ENCODE peak calls at places on chromosome 14, in six cellular contexts. One of them, this sample, is unnamed.

GRCh38 chr14:106605548-106606448 is 1079.4 kb downstream of the TMEM121 start:
- DNase-seq in fibroblast of lung: no peak
- DNase-seq in kidney: no peak
- DNase-seq in cardiac muscle cell: no peak
- DNase-seq in breast epithelium: no peak
- DNase-seq in body of pancreas: peak
- DNase-seq in this sample: no peak

GRCh38 chr14:77059276-77059934 is 30.9 kb upstream of the IRF2BPL start:
- DNase-seq in fibroblast of lung: peak
- DNase-seq in kidney: peak
- DNase-seq in cardiac muscle cell: peak
- DNase-seq in breast epithelium: no peak
- DNase-seq in body of pancreas: peak
- DNase-seq in this sample: peak

GRCh38 chr14:49982522-49982951 is 89.7 kb downstream of the ARF6 start:
- DNase-seq in fibroblast of lung: peak
- DNase-seq in kidney: no peak
- DNase-seq in cardiac muscle cell: peak
- DNase-seq in breast epithelium: no peak
- DNase-seq in body of pancreas: no peak
- DNase-seq in this sample: peak

GRCh38 chr14:80269338-80269935 is 58.1 kb upstream of the DIO2 start:
- DNase-seq in fibroblast of lung: peak
- DNase-seq in kidney: no peak
- DNase-seq in cardiac muscle cell: peak
- DNase-seq in breast epithelium: no peak
- DNase-seq in body of pancreas: no peak
- DNase-seq in this sample: peak

GRCh38 chr14:101810897-101811620 is 49.5 kb downstream of the PPP2R5C start:
- DNase-seq in fibroblast of lung: peak
- DNase-seq in kidney: no peak
- DNase-seq in cardiac muscle cell: no peak
- DNase-seq in breast epithelium: no peak
- DNase-seq in body of pancreas: no peak
- DNase-seq in this sample: no peak

GRCh38 chr14:96192975-96193805 is 11.4 kb upstream of the BDKRB2 start:
- DNase-seq in fibroblast of lung: peak
- DNase-seq in kidney: peak
- DNase-seq in cardiac muscle cell: no peak
- DNase-seq in breast epithelium: no peak
- DNase-seq in body of pancreas: peak
- DNase-seq in this sample: no peak

GRCh38 chr14:89091781-89092180 is 267.3 kb downstream of the TTC8 start:
- DNase-seq in fibroblast of lung: no peak
- DNase-seq in kidney: no peak
- DNase-seq in cardiac muscle cell: no peak
- DNase-seq in breast epithelium: no peak
- DNase-seq in body of pancreas: no peak
- DNase-seq in this sample: no peak

GRCh38 chr14:22213110-22213509 is 375.9 kb downstream of the DAD1 start:
- DNase-seq in fibroblast of lung: no peak
- DNase-seq in kidney: no peak
- DNase-seq in cardiac muscle cell: peak
- DNase-seq in breast epithelium: no peak
- DNase-seq in body of pancreas: no peak
- DNase-seq in this sample: no peak

GRCh38 chr14:97058071-97058470 is 260.9 kb downstream of the VRK1 start:
- DNase-seq in fibroblast of lung: no peak
- DNase-seq in kidney: no peak
- DNase-seq in cardiac muscle cell: no peak
- DNase-seq in breast epithelium: no peak
- DNase-seq in body of pancreas: no peak
- DNase-seq in this sample: no peak

GRCh38 chr14:89241934-89242670 is 174.9 kb downstream of the FOXN3 start:
- DNase-seq in fibroblast of lung: no peak
- DNase-seq in kidney: no peak
- DNase-seq in cardiac muscle cell: no peak
- DNase-seq in breast epithelium: no peak
- DNase-seq in body of pancreas: no peak
- DNase-seq in this sample: no peak

GRCh38 chr14:102584871-102585869 is 7.3 kb upstream of the RCOR1 start:
- DNase-seq in fibroblast of lung: peak
- DNase-seq in kidney: no peak
- DNase-seq in cardiac muscle cell: peak
- DNase-seq in breast epithelium: no peak
- DNase-seq in body of pancreas: no peak
- DNase-seq in this sample: no peak

GRCh38 chr14:60327447-60328331 is 78.7 kb downstream of the PPM1A start:
- DNase-seq in fibroblast of lung: peak
- DNase-seq in kidney: no peak
- DNase-seq in cardiac muscle cell: peak
- DNase-seq in breast epithelium: no peak
- DNase-seq in body of pancreas: peak
- DNase-seq in this sample: no peak

GRCh38 chr14:103726474-103726873 is 10.9 kb downstream of the ZFYVE21 start:
- DNase-seq in fibroblast of lung: no peak
- DNase-seq in kidney: no peak
- DNase-seq in cardiac muscle cell: no peak
- DNase-seq in breast epithelium: no peak
- DNase-seq in body of pancreas: no peak
- DNase-seq in this sample: no peak

GRCh38 chr14:103725739-103726395 is 10.3 kb downstream of the ZFYVE21 start:
- DNase-seq in fibroblast of lung: no peak
- DNase-seq in kidney: no peak
- DNase-seq in cardiac muscle cell: no peak
- DNase-seq in breast epithelium: no peak
- DNase-seq in body of pancreas: peak
- DNase-seq in this sample: no peak

GRCh38 chr14:103728141-103728540 is 12.5 kb downstream of the ZFYVE21 start:
- DNase-seq in fibroblast of lung: no peak
- DNase-seq in kidney: peak
- DNase-seq in cardiac muscle cell: no peak
- DNase-seq in breast epithelium: no peak
- DNase-seq in body of pancreas: no peak
- DNase-seq in this sample: no peak

GRCh38 chr14:103728721-103729120 is 13.1 kb downstream of the ZFYVE21 start:
- DNase-seq in fibroblast of lung: no peak
- DNase-seq in kidney: peak
- DNase-seq in cardiac muscle cell: no peak
- DNase-seq in breast epithelium: peak
- DNase-seq in body of pancreas: peak
- DNase-seq in this sample: no peak

DNA sequence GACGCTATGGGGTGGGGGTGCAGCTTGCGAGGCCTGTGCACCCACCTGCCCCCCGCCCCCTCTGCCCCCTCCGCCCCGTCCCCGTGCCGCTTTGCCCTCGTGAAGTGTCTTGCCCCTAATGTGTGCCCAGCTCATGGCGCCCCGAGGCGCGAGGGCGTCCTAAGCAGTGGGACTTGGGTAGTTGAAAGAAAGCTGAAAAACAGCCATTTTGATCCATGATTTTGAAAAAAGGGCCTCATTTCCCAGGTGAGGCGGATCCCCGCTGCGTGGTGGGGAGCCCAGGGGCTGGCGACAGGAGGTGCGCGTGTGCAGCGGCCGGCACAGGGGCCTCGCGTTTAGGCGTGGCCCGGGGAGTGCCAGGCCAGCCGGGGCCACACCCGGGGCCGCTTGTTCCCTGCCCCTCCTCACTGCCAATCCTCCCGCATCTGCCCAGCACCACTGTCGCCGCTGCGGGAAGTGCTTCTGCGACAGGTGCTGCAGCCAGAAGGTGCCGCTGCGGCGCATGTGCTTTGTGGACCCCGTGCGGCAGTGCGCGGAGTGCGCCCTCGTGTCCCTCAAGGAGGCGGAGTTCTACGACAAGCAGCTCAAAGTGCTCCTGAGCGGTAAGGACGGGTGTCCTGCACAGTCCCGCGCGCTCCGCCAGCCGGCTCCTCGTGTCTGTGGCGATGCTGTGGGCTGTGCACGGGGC is 11.8 kb downstream of the ZFYVE21 start:
- DNase-seq in fibroblast of lung: no peak
- DNase-seq in kidney: peak
- DNase-seq in cardiac muscle cell: no peak
- DNase-seq in breast epithelium: no peak
- DNase-seq in body of pancreas: peak
- DNase-seq in this sample: no peak
- TF ChIP-seq CTCF in fibroblast of lung: no peak
- TF ChIP-seq CTCF in kidney: peak
- TF ChIP-seq CTCF in cardiac muscle cell: no peak
- TF ChIP-seq CTCF in breast epithelium: no peak
- TF ChIP-seq CTCF in body of pancreas: peak
- TF ChIP-seq CTCF in this sample: no peak

DNA sequence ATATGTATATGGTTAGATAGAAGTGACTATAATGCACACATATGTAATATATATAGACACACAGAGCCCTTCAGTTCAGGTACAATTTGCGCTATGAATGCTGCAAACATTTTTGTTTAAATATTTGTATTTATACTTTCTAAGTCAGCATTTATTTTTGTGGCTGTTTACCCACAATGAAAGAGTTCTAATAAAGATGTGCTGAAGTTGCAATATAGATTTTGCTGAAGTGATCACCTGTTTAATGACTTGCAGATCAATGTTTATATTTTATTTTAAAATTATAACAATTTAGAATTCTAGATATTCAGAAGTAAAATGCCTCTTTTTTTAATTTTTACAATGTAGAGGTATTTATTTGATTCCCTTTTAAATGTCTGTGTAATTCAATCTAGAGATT is 3.5 kb downstream of the FOXG1 start:
- DNase-seq in fibroblast of lung: no peak
- DNase-seq in kidney: no peak
- DNase-seq in cardiac muscle cell: no peak
- DNase-seq in breast epithelium: no peak
- DNase-seq in body of pancreas: no peak
- DNase-seq in this sample: no peak
- H3K4me3 ChIP-seq in fibroblast of lung: no peak
- H3K4me3 ChIP-seq in kidney: no peak
- H3K4me3 ChIP-seq in cardiac muscle cell: no peak
- H3K4me3 ChIP-seq in breast epithelium: no peak
- H3K4me3 ChIP-seq in body of pancreas: no peak
- H3K4me3 ChIP-seq in this sample: no peak

DNA sequence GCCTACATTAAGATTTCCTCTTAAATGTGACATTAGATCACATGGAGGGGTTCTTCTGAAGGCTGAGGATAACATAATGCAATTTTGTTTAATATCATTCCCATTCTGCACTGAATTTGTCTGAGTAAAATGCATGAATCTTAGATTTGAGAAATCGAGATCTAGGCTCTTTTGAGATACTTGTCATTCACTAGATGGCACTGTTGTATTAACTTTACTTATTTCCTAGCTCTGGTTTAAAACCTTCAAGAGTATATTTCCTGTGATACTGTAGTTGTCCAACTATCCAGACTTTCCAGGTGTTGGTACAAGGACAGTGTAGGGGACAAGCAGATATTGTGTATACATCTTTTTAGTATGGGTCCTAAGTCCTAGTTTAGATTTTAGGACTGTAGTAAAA is 91.7 kb upstream of the SEL1L start:
- DNase-seq in fibroblast of lung: no peak
- DNase-seq in kidney: no peak
- DNase-seq in cardiac muscle cell: peak
- DNase-seq in breast epithelium: no peak
- DNase-seq in body of pancreas: no peak
- DNase-seq in this sample: no peak
- TF ChIP-seq CTCF in fibroblast of lung: no peak
- TF ChIP-seq CTCF in kidney: peak
- TF ChIP-seq CTCF in cardiac muscle cell: no peak
- TF ChIP-seq CTCF in breast epithelium: peak
- TF ChIP-seq CTCF in body of pancreas: peak
- TF ChIP-seq CTCF in this sample: no peak

DNA sequence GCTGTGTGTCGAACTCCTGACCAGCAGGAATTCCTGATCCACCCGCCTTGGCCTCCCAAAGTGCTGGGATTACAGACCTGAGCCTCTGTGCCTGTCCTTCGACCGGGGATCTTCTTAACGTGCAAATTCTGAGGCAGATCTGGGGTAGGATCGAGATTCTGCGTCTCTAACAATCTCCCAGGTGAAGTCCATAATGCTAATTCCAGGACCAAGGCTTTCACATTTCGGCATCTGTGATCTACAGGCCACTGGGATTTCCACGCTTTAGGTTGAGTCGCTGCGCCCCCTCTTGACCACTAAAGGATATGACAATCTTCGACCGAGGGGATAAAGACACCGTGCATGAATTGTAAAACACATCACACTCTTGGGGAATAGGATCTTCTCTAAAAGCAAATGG is 24.8 kb downstream of the FOS start:
- DNase-seq in fibroblast of lung: peak
- DNase-seq in kidney: no peak
- DNase-seq in cardiac muscle cell: peak
- DNase-seq in breast epithelium: peak
- DNase-seq in body of pancreas: peak
- DNase-seq in this sample: no peak
- H3K4me3 ChIP-seq in fibroblast of lung: no peak
- H3K4me3 ChIP-seq in kidney: no peak
- H3K4me3 ChIP-seq in cardiac muscle cell: no peak
- H3K4me3 ChIP-seq in breast epithelium: no peak
- H3K4me3 ChIP-seq in body of pancreas: no peak
- H3K4me3 ChIP-seq in this sample: no peak

GRCh38 chr14:29353473-29353872 is 574.2 kb downstream of the PRKD1 start:
- DNase-seq in fibroblast of lung: no peak
- DNase-seq in kidney: no peak
- DNase-seq in cardiac muscle cell: no peak
- DNase-seq in breast epithelium: no peak
- DNase-seq in body of pancreas: no peak
- DNase-seq in this sample: no peak
- TF ChIP-seq CTCF in fibroblast of lung: no peak
- TF ChIP-seq CTCF in kidney: no peak
- TF ChIP-seq CTCF in cardiac muscle cell: no peak
- TF ChIP-seq CTCF in breast epithelium: no peak
- TF ChIP-seq CTCF in body of pancreas: no peak
- TF ChIP-seq CTCF in this sample: no peak

GRCh38 chr14:55306938-55307589 is 35.8 kb downstream of the FBXO34 start:
- DNase-seq in fibroblast of lung: peak
- DNase-seq in kidney: no peak
- DNase-seq in cardiac muscle cell: no peak
- DNase-seq in breast epithelium: no peak
- DNase-seq in body of pancreas: no peak
- DNase-seq in this sample: no peak

GRCh38 chr14:55314449-55314848 is 43.2 kb downstream of the FBXO34 start:
- DNase-seq in fibroblast of lung: no peak
- DNase-seq in kidney: no peak
- DNase-seq in cardiac muscle cell: no peak
- DNase-seq in breast epithelium: no peak
- DNase-seq in body of pancreas: no peak
- DNase-seq in this sample: no peak

GRCh38 chr14:55313480-55313879 is 42.3 kb downstream of the FBXO34 start:
- DNase-seq in fibroblast of lung: no peak
- DNase-seq in kidney: no peak
- DNase-seq in cardiac muscle cell: no peak
- DNase-seq in breast epithelium: no peak
- DNase-seq in body of pancreas: no peak
- DNase-seq in this sample: no peak

GRCh38 chr14:55309154-55309553 is 37.9 kb downstream of the FBXO34 start:
- DNase-seq in fibroblast of lung: no peak
- DNase-seq in kidney: no peak
- DNase-seq in cardiac muscle cell: no peak
- DNase-seq in breast epithelium: no peak
- DNase-seq in body of pancreas: no peak
- DNase-seq in this sample: no peak

GRCh38 chr14:55309761-55310365 is 38.6 kb downstream of the FBXO34 start:
- DNase-seq in fibroblast of lung: peak
- DNase-seq in kidney: no peak
- DNase-seq in cardiac muscle cell: no peak
- DNase-seq in breast epithelium: no peak
- DNase-seq in body of pancreas: no peak
- DNase-seq in this sample: no peak
- H3K4me3 ChIP-seq in fibroblast of lung: no peak
- H3K4me3 ChIP-seq in kidney: no peak
- H3K4me3 ChIP-seq in cardiac muscle cell: no peak
- H3K4me3 ChIP-seq in breast epithelium: no peak
- H3K4me3 ChIP-seq in body of pancreas: no peak
- H3K4me3 ChIP-seq in this sample: no peak

This sample was measured in AG09309.